ENCODE peak calls at places on chromosome 11, in ten cellular contexts. Q is esophagus squamous epithelium, U is cardiac muscle cell, B is pancreas, I is IMR-90, O is SK-N-SH, M is H1, Y is brain microvascular endothelial cell, V is PC-9, L is heart right ventricle. D is an unnamed sample.

GRCh38 chr11:36449566-36450390 is 60.3 kb downstream of the TRAF6 start:
- DNase-seq in Y (no peak), V (no peak), O (no peak), U (no peak), M (no peak), Q (no peak), I (no peak), B (no peak), L (no peak), D (no peak)

GRCh38 chr11:27161071-27161470 is 120.5 kb downstream of the BBOX1 start:
- DNase-seq in U (no peak), Q (no peak), O (no peak), L (no peak), I (peak), B (no peak), Y (peak), M (no peak), V (no peak), D (no peak)

GRCh38 chr11:17991799-17992433 is 20.9 kb downstream of the SERGEF start:
- DNase-seq in U (peak), M (no peak), V (peak), O (peak), Q (no peak), I (peak), Y (no peak), B (no peak), L (peak), D (no peak)

GRCh38 chr11:74771139-74771538 is 22.5 kb downstream of the RNF169 start:
- DNase-seq in I (no peak), M (no peak), B (no peak), O (no peak), L (no peak), Q (no peak), U (no peak), V (no peak), Y (no peak), D (no peak)

GRCh38 chr11:33525789-33526188 is 174.8 kb downstream of the C11orf91 start:
- DNase-seq in L (no peak), Y (no peak), I (no peak), B (no peak), M (peak), O (no peak), U (no peak), V (no peak), Q (no peak), D (no peak)

GRCh38 chr11:115333106-115333505 is 171.1 kb downstream of the CADM1 start:
- DNase-seq in O (no peak), Y (no peak), L (no peak), M (no peak), Q (no peak), I (peak), U (no peak), V (no peak), B (no peak), D (no peak)

GRCh38 chr11:28674432-28675076 is 566.4 kb downstream of the METTL15 start:
- DNase-seq in I (peak), V (peak), U (peak), B (no peak), O (peak), Q (no peak), M (peak), Y (no peak), L (no peak), D (no peak)

GRCh38 chr11:117459979-117460300 is 132.3 kb downstream of the CEP164 start:
- DNase-seq in Q (no peak), I (no peak), V (no peak), L (no peak), U (no peak), B (no peak), Y (no peak), O (no peak), M (no peak), D (no peak)

GRCh38 chr11:107259826-107260225 is 197.8 kb downstream of the CWF19L2 start:
- DNase-seq in I (no peak), Q (no peak), L (no peak), U (peak), B (no peak), Y (no peak), O (no peak), V (no peak), M (no peak), D (no peak)

GRCh38 chr11:27215471-27216267 is 147.3 kb downstream of the CCDC34 start:
- DNase-seq in B (no peak), L (peak), V (peak), Y (no peak), M (peak), Q (no peak), O (no peak), U (no peak), I (no peak), D (peak)

GRCh38 chr11:697028-697491 is 1.4 kb downstream of the TMEM80 start:
- DNase-seq in Q (no peak), L (no peak), M (no peak), B (no peak), I (peak), U (no peak), V (no peak), Y (peak), O (no peak), D (no peak)

GRCh38 chr11:128448487-128448886 is 138.9 kb downstream of the ETS1 start:
- DNase-seq in I (peak), B (no peak), Y (peak), V (peak), O (no peak), M (no peak), Q (no peak), L (no peak), U (no peak), D (no peak)

GRCh38 chr11:115653926-115654325 is 149.7 kb upstream of the CADM1 start:
- DNase-seq in I (no peak), Q (no peak), Y (no peak), L (no peak), B (no peak), U (no peak), O (no peak), M (no peak), V (no peak), D (no peak)

GRCh38 chr11:78654071-78654470 is 79.4 kb upstream of the NARS2 start:
- DNase-seq in B (no peak), O (no peak), U (no peak), L (no peak), Y (no peak), Q (no peak), M (peak), V (no peak), I (no peak), D (no peak)

GRCh38 chr11:106828576-106828975 is 189.7 kb downstream of the GUCY1A2 start:
- DNase-seq in O (no peak), B (no peak), V (no peak), Q (no peak), U (no peak), I (no peak), L (no peak), Y (peak), M (no peak), D (no peak)

GRCh38 chr11:35178862-35179261 is 39.9 kb downstream of the CD44 start:
- DNase-seq in Q (no peak), B (no peak), Y (no peak), U (no peak), I (peak), L (no peak), O (no peak), V (no peak), M (no peak), D (no peak)

GRCh38 chr11:71094296-71095077 is 157.9 kb downstream of the SHANK2 start:
- DNase-seq in V (no peak), Q (no peak), B (no peak), I (no peak), Y (no peak), O (no peak), U (no peak), M (no peak), L (no peak), D (no peak)

GRCh38 chr11:69417211-69418085 is 64.0 kb upstream of the LINC01488 start:
- DNase-seq in V (no peak), B (peak), U (no peak), L (no peak), I (no peak), Y (no peak), M (no peak), Q (no peak), O (no peak), D (no peak)

GRCh38 chr11:70525006-70525405 is 126.7 kb downstream of the CTTN start:
- DNase-seq in L (no peak), I (no peak), B (peak), Q (no peak), O (peak), Y (no peak), V (no peak), U (no peak), M (no peak), D (no peak)

GRCh38 chr11:73716153-73717056 is 44.5 kb downstream of the RAB6A start:
- DNase-seq in I (peak), O (peak), Y (no peak), M (no peak), B (no peak), L (no peak), U (no peak), Q (no peak), V (no peak), D (no peak)
- TF ChIP-seq CTCF in I (no peak), O (no peak), Y (no peak), M (no peak), B (no peak), L (no peak), U (no peak), Q (no peak), V (no peak), D (no peak)

DNA sequence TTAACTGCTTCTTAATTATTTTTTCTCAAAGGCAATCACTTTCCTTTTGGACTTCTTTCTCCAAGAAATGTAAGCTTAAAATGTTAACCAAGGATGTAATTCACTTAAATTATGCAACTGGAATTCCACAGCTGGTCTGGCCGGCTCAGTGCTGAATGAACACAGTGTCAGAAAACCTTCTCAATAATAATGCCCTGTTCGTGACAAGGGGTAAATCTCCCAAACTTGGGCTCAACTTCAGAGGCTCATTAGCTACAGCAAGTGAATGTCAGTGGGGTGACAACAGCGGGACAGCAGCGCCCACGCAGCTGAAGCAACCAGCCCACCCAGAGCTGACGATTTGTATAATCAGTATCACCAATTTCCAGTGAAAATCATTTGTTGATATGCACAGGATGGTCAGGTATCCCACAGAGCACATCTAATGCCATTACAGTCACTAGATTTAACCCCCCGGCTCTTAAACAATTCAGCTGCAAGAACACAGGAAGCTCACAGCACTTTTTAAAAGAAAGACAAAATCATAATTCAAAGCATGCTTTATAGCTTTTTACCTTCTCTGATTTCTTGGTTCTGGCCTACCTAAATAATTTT is 704.8 kb downstream of the DLG2 start:
- DNase-seq in O (no peak), M (no peak), Y (no peak), Q (no peak), B (no peak), U (peak), L (no peak), V (no peak), I (no peak), D (no peak)
- H3K27ac ChIP-seq in O (no peak), M (no peak), Y (no peak), Q (no peak), B (no peak), U (peak), L (no peak), V (no peak), I (no peak), D (no peak)

GRCh38 chr11:46554205-46555162 is 39.3 kb downstream of the AMBRA1 start:
- DNase-seq in I (peak), U (no peak), L (no peak), Y (peak), M (no peak), V (peak), B (no peak), O (no peak), Q (no peak), D (no peak)
- H3K4me3 ChIP-seq in I (no peak), U (no peak), L (no peak), Y (no peak), M (no peak), V (peak), B (no peak), O (no peak), Q (no peak), D (no peak)

DNA sequence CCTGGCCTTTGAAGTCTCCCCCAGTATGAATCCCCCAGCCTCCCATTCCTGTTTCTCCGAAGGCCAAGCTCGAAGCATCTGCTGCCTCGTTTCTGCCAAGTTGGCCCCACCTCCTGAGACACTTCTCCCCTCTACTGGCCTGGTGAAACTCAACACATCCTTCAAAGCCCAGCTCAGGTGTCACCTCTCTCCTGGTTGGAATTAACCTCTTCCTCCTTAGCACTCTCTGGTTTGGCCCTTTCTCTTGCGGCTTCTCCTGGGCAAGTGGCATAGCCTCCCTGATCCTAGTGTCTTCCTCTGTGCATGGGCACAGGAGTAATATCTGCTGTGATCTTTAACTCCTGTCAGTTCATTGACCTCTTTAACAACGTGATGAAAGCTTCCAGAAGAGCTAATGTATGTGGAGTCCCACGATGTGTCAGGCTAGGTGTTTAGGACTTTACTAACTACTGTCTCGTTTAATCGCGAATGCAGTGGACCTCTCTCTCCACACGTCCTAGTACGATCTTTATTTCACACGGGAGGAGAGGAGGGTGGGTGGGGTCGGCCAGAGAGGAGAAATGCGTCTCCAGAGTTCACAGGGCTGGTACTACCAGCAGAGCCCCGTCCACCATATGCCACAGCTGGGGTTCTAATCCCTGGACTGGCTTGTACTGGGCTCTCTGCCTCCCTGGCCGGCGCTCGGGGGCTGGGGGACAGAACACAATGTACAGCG is 824 bp upstream of the PTPRJ start:
- DNase-seq in Q (no peak), B (no peak), U (peak), I (no peak), V (peak), Y (no peak), L (no peak), O (peak), M (peak), D (no peak)
- TF ChIP-seq CTCF in Q (no peak), B (no peak), U (no peak), I (no peak), V (no peak), Y (no peak), L (no peak), O (no peak), M (peak), D (no peak)

DNA sequence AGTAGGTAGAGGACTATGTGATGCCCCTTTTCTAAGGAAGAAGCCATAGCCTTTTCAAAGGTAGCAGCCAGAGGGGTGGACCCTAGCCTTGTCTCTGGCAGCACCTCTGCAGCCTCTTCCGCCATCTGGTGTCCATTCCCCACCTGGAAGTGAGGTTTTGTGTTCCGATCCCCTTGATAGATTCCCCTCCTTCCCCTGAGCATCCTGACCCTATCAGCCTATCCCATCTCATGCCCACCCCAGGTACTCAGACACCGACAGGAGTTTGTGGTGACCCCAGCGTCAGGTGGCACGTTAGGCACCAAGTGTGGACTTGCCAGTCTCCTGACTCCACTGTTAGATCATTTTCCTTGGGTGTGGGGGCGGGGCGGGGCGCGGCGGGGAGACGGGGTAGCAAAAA is 398 bp upstream of the FAM89B start:
- DNase-seq in I (peak), Y (no peak), B (no peak), V (peak), O (no peak), L (no peak), Q (no peak), M (no peak), U (no peak), D (no peak)
- H3K27ac ChIP-seq in I (peak), Y (no peak), B (peak), V (no peak), O (peak), L (peak), Q (peak), M (no peak), U (peak), D (peak)

GRCh38 chr11:129694538-129694937 is 121.1 kb upstream of the TMEM45B start:
- DNase-seq in V (peak), Y (no peak), Q (no peak), B (no peak), M (no peak), O (no peak), I (no peak), L (no peak), U (no peak), D (no peak)

GRCh38 chr11:129696309-129696989 is 119.2 kb upstream of the TMEM45B start:
- DNase-seq in V (no peak), I (no peak), Y (no peak), O (no peak), Q (no peak), L (no peak), U (no peak), M (no peak), B (no peak), D (no peak)

GRCh38 chr11:129694966-129695365 is 120.7 kb upstream of the TMEM45B start:
- DNase-seq in L (no peak), Q (no peak), I (no peak), O (no peak), Y (peak), M (no peak), B (no peak), V (no peak), U (no peak), D (no peak)

GRCh38 chr11:129698212-129698611 is 117.4 kb upstream of the TMEM45B start:
- DNase-seq in U (no peak), V (no peak), B (no peak), Q (no peak), M (no peak), Y (no peak), L (no peak), O (no peak), I (no peak), D (no peak)

DNA sequence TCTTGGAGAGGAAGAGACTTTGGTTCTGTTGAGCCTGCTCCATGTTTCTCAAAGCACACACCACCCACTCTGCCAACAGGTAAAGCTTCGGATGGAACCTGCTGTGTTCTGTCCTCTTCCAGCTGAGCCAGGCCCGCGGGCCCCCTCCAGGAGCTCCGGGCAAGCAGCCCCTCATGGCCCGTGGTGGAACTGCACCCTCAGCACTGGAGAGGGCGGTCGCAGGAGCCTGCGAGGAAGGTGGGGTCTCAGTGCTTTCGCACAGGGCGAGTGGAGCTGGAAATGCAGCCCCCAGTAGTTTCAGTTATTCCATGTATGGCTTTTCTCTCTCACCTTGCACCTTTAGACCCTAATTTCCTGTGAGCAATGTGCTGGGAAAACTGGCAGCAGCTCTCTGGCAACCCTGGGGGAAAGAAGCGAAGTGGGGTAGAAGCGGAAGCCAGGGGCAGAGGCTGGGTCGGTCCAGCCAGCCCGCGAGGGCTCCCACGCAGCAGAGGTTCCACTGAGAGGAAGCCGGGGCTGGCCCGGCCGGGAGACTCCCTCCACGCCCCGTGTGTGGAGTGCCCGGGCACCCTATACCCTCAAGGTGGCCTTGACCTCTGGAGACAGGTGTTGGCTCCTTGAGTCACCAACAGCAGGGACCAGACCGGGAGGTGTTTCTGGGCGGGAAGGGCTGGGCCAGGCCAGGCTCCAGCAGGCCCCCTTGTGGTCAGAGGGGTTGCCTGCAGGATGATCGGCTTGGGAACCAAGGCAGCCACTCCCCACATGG is 119.9 kb upstream of the TMEM45B start:
- DNase-seq in V (peak), Y (peak), O (peak), M (peak), B (peak), Q (no peak), U (peak), I (peak), L (peak), D (peak)
- H3K4me3 ChIP-seq in V (no peak), Y (peak), O (no peak), M (peak), B (peak), Q (peak), U (peak), I (no peak), L (peak), D (no peak)

GRCh38 chr11:118658372-118659313 is 20.8 kb downstream of the TREH start:
- DNase-seq in M (no peak), B (no peak), Q (no peak), V (no peak), I (no peak), U (no peak), L (no peak), Y (no peak), O (no peak), D (no peak)
- TF ChIP-seq CTCF in M (peak), B (no peak), Q (no peak), V (no peak), I (peak), U (peak), L (no peak), Y (peak), O (peak), D (no peak)

GRCh38 chr11:130146797-130147196 is 12.8 kb upstream of the ST14 start:
- DNase-seq in M (no peak), V (peak), Q (no peak), I (no peak), L (peak), B (no peak), Y (no peak), O (no peak), U (no peak), D (peak)
- H3K27ac ChIP-seq in M (no peak), V (peak), Q (peak), I (no peak), L (peak), B (peak), Y (no peak), O (no peak), U (no peak), D (peak)

GRCh38 chr11:61838501-61838900 is 10.4 kb downstream of the FADS2 start:
- DNase-seq in L (no peak), V (no peak), I (no peak), Y (no peak), O (no peak), U (no peak), M (no peak), B (no peak), Q (no peak), D (no peak)
- H3K4me3 ChIP-seq in L (no peak), V (no peak), I (no peak), Y (no peak), O (no peak), U (no peak), M (no peak), B (no peak), Q (no peak), D (no peak)

D was measured in lung.